ENCODE peak calls at places on chromosomes 7 and 10, in six cellular contexts. L, Z, J, V, C and T are unnamed samples.

GRCh38 chr10:115963848-115964247 is 309.2 kb downstream of the GFRA1 start:
- ATAC-seq in Z (no peak), J (no peak), C (no peak), L (no peak), V (no peak), T (no peak)

GRCh38 chr10:28872592-28873165 is 195.4 kb downstream of the BAMBI start:
- ATAC-seq in Z (no peak), C (no peak), V (no peak), L (no peak), J (no peak), T (no peak)

GRCh38 chr10:79452174-79452611 is 6.8 kb upstream of the ZCCHC24 start:
- ATAC-seq in J (no peak), L (peak), C (peak), V (no peak), Z (no peak), T (no peak)

GRCh38 chr10:58853668-58854067 is 322.8 kb upstream of the PHYHIPL start:
- ATAC-seq in L (peak), V (no peak), J (no peak), C (peak), Z (no peak), T (no peak)

GRCh38 chr10:10872706-10873276 is 144.9 kb upstream of the CELF2 start:
- ATAC-seq in V (no peak), J (no peak), C (no peak), L (no peak), Z (no peak), T (no peak)

GRCh38 chr7:131919920-131920709 is 363.7 kb upstream of the PODXL start:
- ATAC-seq in L (no peak), V (no peak), Z (no peak), C (no peak), J (no peak), T (no peak)

GRCh38 chr7:617614-618538 is 98.2 kb upstream of the PDGFA start:
- ATAC-seq in V (no peak), J (no peak), Z (peak), C (peak), L (no peak), T (no peak)

GRCh38 chr10:96529634-96530279 is 16.0 kb upstream of the TLL2 start:
- ATAC-seq in C (no peak), Z (no peak), J (no peak), V (no peak), L (peak), T (no peak)

GRCh38 chr10:92419740-92420553 is 129.0 kb downstream of the MARCHF5 start:
- ATAC-seq in C (peak), Z (peak), V (peak), J (no peak), L (peak), T (peak)

GRCh38 chr7:27151945-27152815 is at the start of gene HOXA3:
- ATAC-seq in Z (peak), J (no peak), L (no peak), V (peak), C (no peak), T (no peak)

GRCh38 chr7:112118581-112119566 is 87.3 kb downstream of the DOCK4 start:
- ATAC-seq in J (no peak), V (no peak), L (peak), Z (no peak), C (peak), T (peak)

GRCh38 chr7:11373546-11374142 is 400.0 kb downstream of the PHF14 start:
- ATAC-seq in L (no peak), J (no peak), C (no peak), V (no peak), Z (no peak), T (no peak)

GRCh38 chr10:48505394-48506112 is 99.3 kb downstream of the ARHGAP22 start:
- ATAC-seq in V (no peak), C (no peak), L (no peak), J (no peak), Z (peak), T (no peak)

GRCh38 chr7:135791543-135792120 is 43.0 kb upstream of the FAM180A start:
- ATAC-seq in V (no peak), C (no peak), J (peak), L (peak), Z (peak), T (no peak)

GRCh38 chr10:33139191-33139646 is 181.2 kb upstream of the ITGB1 start:
- ATAC-seq in J (no peak), L (no peak), Z (peak), V (no peak), C (no peak), T (no peak)

GRCh38 chr7:13989944-13990295 is 454 bp upstream of the ETV1 start:
- ATAC-seq in Z (no peak), L (peak), J (peak), C (peak), V (peak), T (no peak)

GRCh38 chr7:37385787-37386186 is 62.9 kb downstream of the ELMO1 start:
- ATAC-seq in Z (peak), V (peak), J (no peak), L (peak), C (peak), T (peak)

GRCh38 chr10:83991986-83992753 is 147.1 kb upstream of the GHITM start:
- ATAC-seq in V (no peak), J (peak), Z (peak), C (no peak), L (no peak), T (no peak)

GRCh38 chr10:122267849-122268737 is 3.0 kb upstream of the BTBD16 start:
- ATAC-seq in J (peak), L (peak), Z (peak), C (peak), V (peak), T (peak)

GRCh38 chr7:130667593-130668257 is 823 bp downstream of the COPG2 start:
- ATAC-seq in J (peak), C (no peak), V (no peak), L (no peak), Z (no peak), T (no peak)

GRCh38 chr7:153640586-153640985 is 411.6 kb upstream of the DPP6 start:
- ATAC-seq in C (no peak), L (no peak), Z (no peak), V (no peak), J (no peak), T (no peak)

GRCh38 chr10:124120410-124121061 is 27.1 kb upstream of the CHST15 start:
- ATAC-seq in V (no peak), L (no peak), Z (no peak), C (peak), J (no peak), T (no peak)

GRCh38 chr10:99394761-99395386 is 35.5 kb downstream of the GOT1 start:
- ATAC-seq in J (no peak), Z (peak), V (no peak), C (no peak), L (no peak), T (no peak)

GRCh38 chr10:124065382-124066155 is 27.8 kb downstream of the CHST15 start:
- ATAC-seq in C (no peak), L (no peak), J (no peak), Z (no peak), V (no peak), T (no peak)

GRCh38 chr7:20193242-20193777 is 23.9 kb downstream of the MACC1 start:
- ATAC-seq in C (no peak), J (no peak), V (no peak), Z (peak), L (no peak), T (no peak)

GRCh38 chr7:17532861-17533404 is 234.5 kb downstream of the AHR start:
- ATAC-seq in J (peak), L (no peak), Z (peak), V (no peak), C (no peak), T (no peak)

GRCh38 chr10:12444981-12445700 is 95.8 kb downstream of the CAMK1D start:
- ATAC-seq in Z (no peak), J (no peak), L (no peak), V (no peak), C (no peak), T (no peak)

GRCh38 chr7:46153951-46154787 is 233.1 kb upstream of the IGFBP3 start:
- ATAC-seq in J (peak), V (no peak), L (no peak), C (no peak), Z (peak), T (peak)

GRCh38 chr7:116122972-116123595 is 87.3 kb upstream of the TES start:
- ATAC-seq in V (no peak), Z (no peak), J (peak), C (no peak), L (no peak), T (no peak)

GRCh38 chr10:47402681-47403301 is 18.7 kb upstream of the ZNF488 start:
- ATAC-seq in J (peak), V (peak), C (peak), L (peak), Z (peak), T (peak)

GRCh38 chr7:106864298-106865081 is 592 bp upstream of the PIK3CG start:
- ATAC-seq in L (no peak), Z (no peak), J (no peak), V (no peak), C (no peak), T (no peak)

GRCh38 chr10:3477683-3478082 is 305.1 kb upstream of the PITRM1 start:
- ATAC-seq in L (no peak), Z (peak), J (no peak), V (no peak), C (no peak), T (peak)

GRCh38 chr7:39130740-39131538 is 153.2 kb downstream of the POU6F2 start:
- ATAC-seq in J (no peak), L (no peak), C (no peak), Z (peak), V (no peak), T (no peak)

GRCh38 chr10:88931548-88931947 is 21.0 kb downstream of the ACTA2 start:
- ATAC-seq in V (peak), C (peak), Z (no peak), L (peak), J (no peak), T (peak)

GRCh38 chr7:44310221-44310848 is 15.1 kb downstream of the CAMK2B start:
- ATAC-seq in J (no peak), Z (no peak), C (no peak), L (no peak), V (no peak), T (no peak)

GRCh38 chr7:66145404-66145843 is 30.8 kb downstream of the CRCP start:
- ATAC-seq in V (peak), Z (peak), C (peak), L (peak), J (no peak), T (peak)

GRCh38 chr7:152074673-152075072 is 49.2 kb downstream of the GALNT11 start:
- ATAC-seq in C (no peak), Z (no peak), L (no peak), J (no peak), V (no peak), T (no peak)

GRCh38 chr7:34198089-34198686 is 292.8 kb downstream of the BMPER start:
- ATAC-seq in V (no peak), L (no peak), Z (no peak), C (no peak), J (no peak), T (no peak)

GRCh38 chr10:14022954-14023353 is 307.8 kb downstream of the FRMD4A start:
- ATAC-seq in C (no peak), V (no peak), J (no peak), Z (no peak), L (no peak), T (no peak)

GRCh38 chr10:14025283-14025682 is 305.4 kb downstream of the FRMD4A start:
- ATAC-seq in V (no peak), Z (no peak), J (no peak), C (no peak), L (no peak), T (no peak)

GRCh38 chr10:14022052-14022451 is 308.7 kb downstream of the FRMD4A start:
- ATAC-seq in L (no peak), C (no peak), V (no peak), Z (no peak), J (no peak), T (no peak)

GRCh38 chr10:14024349-14025202 is 306.1 kb downstream of the FRMD4A start:
- ATAC-seq in J (no peak), C (peak), V (no peak), Z (peak), L (peak), T (peak)

GRCh38 chr10:14023612-14024348 is 306.9 kb downstream of the FRMD4A start:
- ATAC-seq in L (no peak), J (no peak), Z (peak), V (no peak), C (no peak), T (no peak)
- H3K27ac ChIP-seq in L (no peak), J (no peak), Z (no peak), V (no peak), C (no peak), T (peak)

DNA sequence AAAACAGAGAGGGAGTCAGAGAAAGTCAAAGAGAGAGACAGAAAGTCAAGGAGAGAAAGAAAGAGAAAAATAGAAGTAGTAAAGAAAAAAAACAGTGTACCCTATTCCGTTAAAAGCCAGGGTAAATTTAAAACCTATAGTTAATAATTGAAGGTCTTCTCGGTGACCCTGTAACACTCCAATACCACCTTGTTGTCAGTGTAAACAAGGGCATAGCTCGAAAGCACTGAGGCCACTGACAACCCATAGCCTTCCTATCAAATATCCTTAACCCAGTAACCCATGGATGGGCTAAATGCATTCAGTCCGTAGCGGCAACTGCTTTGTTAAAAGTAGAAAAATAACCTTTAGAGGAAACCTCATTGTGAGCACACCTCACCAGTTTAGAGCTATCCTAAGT is 100.4 kb downstream of the ZNF467 start:
- ATAC-seq in V (no peak), Z (no peak), J (no peak), C (no peak), L (no peak), T (no peak)
- H3K4me3 ChIP-seq in V (no peak), Z (no peak), J (no peak), C (no peak), L (no peak), T (no peak)

GRCh38 chr10:101837753-101838152 is 5.8 kb downstream of the KCNIP2 start:
- ATAC-seq in J (no peak), L (no peak), C (no peak), Z (no peak), V (no peak), T (no peak)

GRCh38 chr10:101838416-101838970 is 5.1 kb downstream of the KCNIP2 start:
- ATAC-seq in V (no peak), Z (no peak), L (no peak), J (no peak), C (no peak), T (no peak)

GRCh38 chr10:101839421-101840063 is 4.1 kb downstream of the KCNIP2 start:
- ATAC-seq in Z (peak), J (no peak), C (peak), L (peak), V (no peak), T (peak)

GRCh38 chr10:101840102-101840684 is 3.4 kb downstream of the KCNIP2 start:
- ATAC-seq in J (no peak), C (no peak), V (no peak), Z (no peak), L (no peak), T (no peak)

DNA sequence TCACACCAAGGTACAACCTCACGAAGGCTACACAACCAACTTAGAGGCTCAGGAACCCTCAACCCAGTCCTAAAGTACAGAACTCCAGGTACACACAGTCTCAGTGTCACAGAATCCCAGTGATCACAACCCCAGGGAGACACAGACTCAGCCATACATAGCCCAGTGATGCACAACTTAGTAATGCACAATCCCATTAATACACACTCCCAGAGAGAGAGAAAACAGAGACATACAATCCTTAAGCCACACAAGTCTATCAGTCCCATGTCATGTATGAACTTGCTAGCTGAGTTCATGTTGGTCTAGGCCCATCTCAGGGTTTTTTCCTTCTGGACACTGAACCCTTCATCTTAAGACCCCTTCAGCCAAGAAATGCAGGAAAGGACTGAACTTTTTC is 4.6 kb downstream of the KCNIP2 start:
- ATAC-seq in C (no peak), L (no peak), Z (no peak), J (no peak), V (no peak), T (no peak)
- H3K27ac ChIP-seq in C (peak), L (no peak), Z (no peak), J (no peak), V (no peak), T (no peak)

GRCh38 chr10:95435548-95436279 is 125.5 kb downstream of the SORBS1 start:
- ATAC-seq in Z (no peak), C (no peak), L (peak), J (no peak), V (no peak), T (no peak)

GRCh38 chr10:95437669-95438068 is 123.5 kb downstream of the SORBS1 start:
- ATAC-seq in V (no peak), C (peak), Z (no peak), J (no peak), L (peak), T (no peak)

GRCh38 chr10:95431900-95432342 is 129.2 kb downstream of the SORBS1 start:
- ATAC-seq in J (no peak), V (no peak), C (no peak), L (peak), Z (no peak), T (no peak)

GRCh38 chr10:95430231-95430951 is 130.8 kb downstream of the SORBS1 start:
- ATAC-seq in V (peak), C (peak), L (peak), J (peak), Z (peak), T (peak)

DNA sequence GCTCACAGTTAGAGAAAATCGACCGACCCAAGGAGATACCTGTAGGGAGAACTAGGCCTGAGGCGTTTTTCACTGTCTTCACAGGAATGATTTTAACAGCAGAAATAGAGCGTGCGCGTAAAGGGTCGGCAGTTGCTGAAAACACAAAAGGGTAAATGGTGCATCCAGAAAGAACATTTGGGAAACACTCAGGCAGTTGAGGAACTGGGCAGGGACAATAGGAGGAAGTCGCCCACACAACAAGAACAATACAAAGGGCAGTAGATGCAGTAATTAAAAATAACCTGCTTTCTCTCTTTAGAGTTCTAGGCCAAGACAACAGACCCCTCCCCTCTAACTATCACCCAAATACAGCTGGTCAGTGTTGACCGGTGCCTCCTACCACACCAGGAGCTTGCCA is 126.6 kb downstream of the SORBS1 start:
- ATAC-seq in L (peak), J (no peak), Z (no peak), C (peak), V (no peak), T (no peak)
- H3K4me3 ChIP-seq in L (no peak), J (no peak), Z (no peak), C (no peak), V (no peak), T (no peak)

GRCh38 chr10:103919648-103920025 is 1.7 kb upstream of the STN1 start:
- ATAC-seq in Z (no peak), L (no peak), V (no peak), J (no peak), C (no peak), T (no peak)

GRCh38 chr10:103921248-103921647 is 3.3 kb upstream of the STN1 start:
- ATAC-seq in J (no peak), C (no peak), L (no peak), Z (no peak), V (no peak), T (no peak)

GRCh38 chr10:103922659-103923058 is 4.7 kb upstream of the STN1 start:
- ATAC-seq in V (no peak), J (no peak), L (no peak), Z (no peak), C (no peak), T (no peak)

GRCh38 chr10:103923502-103923901 is 5.5 kb upstream of the STN1 start:
- ATAC-seq in V (no peak), Z (no peak), L (peak), C (no peak), J (no peak), T (peak)

DNA sequence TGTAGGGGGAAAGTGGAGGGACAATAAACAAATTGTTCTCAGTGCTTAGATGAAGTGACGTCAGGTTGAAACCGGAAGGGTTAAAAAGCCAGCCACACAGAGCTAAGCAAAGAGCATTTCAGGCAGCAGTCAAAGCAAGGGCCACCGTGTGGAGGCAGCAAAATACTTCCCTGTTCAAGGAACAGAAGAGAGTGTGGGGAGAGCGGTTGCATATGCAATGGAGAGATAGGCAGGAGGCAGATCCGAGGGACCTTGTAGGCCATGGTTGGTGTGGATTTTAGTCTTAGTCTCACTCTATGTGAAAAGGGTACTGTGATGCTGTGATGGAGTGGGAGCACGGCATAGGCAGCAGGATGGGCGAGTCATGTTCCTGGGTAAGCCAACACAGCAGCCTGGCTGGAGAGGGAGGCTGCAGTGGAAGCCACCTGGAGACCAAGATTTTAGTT is 3.8 kb upstream of the STN1 start:
- ATAC-seq in V (no peak), J (no peak), Z (no peak), L (no peak), C (no peak), T (no peak)
- H3K27ac ChIP-seq in V (no peak), J (peak), Z (no peak), L (no peak), C (no peak), T (no peak)

GRCh38 chr7:139106959-139107358 is 2.6 kb downstream of the ZC3HAV1 start:
- ATAC-seq in J (no peak), Z (no peak), L (no peak), C (no peak), V (no peak), T (no peak)
- H3K4me3 ChIP-seq in J (peak), Z (peak), L (no peak), C (peak), V (no peak), T (no peak)

DNA sequence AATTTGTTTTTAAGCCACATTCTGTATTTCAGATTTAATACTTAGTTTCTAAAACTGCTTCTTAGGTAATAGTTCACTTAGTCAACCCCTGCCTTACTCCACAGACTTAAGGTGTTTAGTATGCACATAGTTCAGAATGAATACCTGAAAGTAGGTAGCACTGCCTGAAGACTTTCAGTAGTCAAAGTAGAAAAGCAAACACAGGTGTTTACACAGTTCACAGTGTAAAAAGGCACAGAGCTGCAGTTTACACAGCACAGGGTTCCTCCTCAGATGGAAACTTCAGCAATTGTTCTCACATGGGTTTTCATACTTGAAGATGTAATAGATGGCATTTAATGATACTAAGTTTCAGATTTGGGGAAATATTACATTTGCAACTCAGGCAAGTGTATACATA is 3.1 kb upstream of the PKD1L1 start:
- ATAC-seq in Z (peak), V (no peak), L (no peak), C (no peak), J (no peak), T (no peak)
- H3K27ac ChIP-seq in Z (peak), V (no peak), L (no peak), C (no peak), J (no peak), T (no peak)